ENCODE peak calls at places on chromosome 11, in five cellular contexts. One of them, this sample, is unnamed.

GRCh38 chr11:59173964-59174663 is 2.2 kb downstream of the DTX4 start:
- DNase-seq in GF-D8: no peak
- DNase-seq in NCI-H2029: no peak
- DNase-seq in activated CD4-positive, alpha-beta T cell treated with anti-CD3 and anti-CD28 coated beads, Interleukin-2, amount 50 U/mL, for 1 hour: no peak
- DNase-seq in amniotic epithelial cell: peak; percentile 88
- DNase-seq in this sample: no peak

GRCh38 chr11:129881570-129882170 is 13.7 kb downstream of the NFRKB start:
- DNase-seq in GF-D8: no peak
- DNase-seq in NCI-H2029: peak; percentile 7
- DNase-seq in activated CD4-positive, alpha-beta T cell treated with anti-CD3 and anti-CD28 coated beads, Interleukin-2, amount 50 U/mL, for 1 hour: peak; percentile 51
- DNase-seq in amniotic epithelial cell: peak; percentile 32
- DNase-seq in this sample: peak; percentile 58

GRCh38 chr11:46896719-46897406 is 21.5 kb downstream of the LRP4 start:
- DNase-seq in GF-D8: no peak
- DNase-seq in NCI-H2029: peak; percentile 63
- DNase-seq in activated CD4-positive, alpha-beta T cell treated with anti-CD3 and anti-CD28 coated beads, Interleukin-2, amount 50 U/mL, for 1 hour: no peak
- DNase-seq in amniotic epithelial cell: peak; percentile 42
- DNase-seq in this sample: peak; percentile 18

GRCh38 chr11:57493507-57494503 is 21.7 kb downstream of the SLC43A1 start:
- DNase-seq in activated CD4-positive, alpha-beta T cell treated with anti-CD3 and anti-CD28 coated beads, Interleukin-2, amount 50 U/mL, for 1 hour: peak; percentile 71
- DNase-seq in NCI-H2029: peak; percentile 63
- DNase-seq in GF-D8: no peak
- DNase-seq in amniotic epithelial cell: peak; percentile 29
- DNase-seq in this sample: peak; percentile 76

GRCh38 chr11:9004310-9004945 is 627 bp upstream of the NRIP3 start:
- DNase-seq in activated CD4-positive, alpha-beta T cell treated with anti-CD3 and anti-CD28 coated beads, Interleukin-2, amount 50 U/mL, for 1 hour: peak; percentile 11
- DNase-seq in amniotic epithelial cell: no peak
- DNase-seq in GF-D8: no peak
- DNase-seq in NCI-H2029: no peak
- DNase-seq in this sample: no peak

GRCh38 chr11:134701564-134702165 is 289.6 kb upstream of the B3GAT1 start:
- DNase-seq in activated CD4-positive, alpha-beta T cell treated with anti-CD3 and anti-CD28 coated beads, Interleukin-2, amount 50 U/mL, for 1 hour: no peak
- DNase-seq in GF-D8: no peak
- DNase-seq in amniotic epithelial cell: no peak
- DNase-seq in NCI-H2029: peak; percentile 10
- DNase-seq in this sample: no peak

GRCh38 chr11:101435406-101435805 is 148.4 kb downstream of the TRPC6 start:
- DNase-seq in GF-D8: no peak
- DNase-seq in activated CD4-positive, alpha-beta T cell treated with anti-CD3 and anti-CD28 coated beads, Interleukin-2, amount 50 U/mL, for 1 hour: no peak
- DNase-seq in NCI-H2029: no peak
- DNase-seq in amniotic epithelial cell: no peak
- DNase-seq in this sample: no peak

GRCh38 chr11:65498042-65498726 is 661 bp upstream of the MALAT1 start:
- DNase-seq in NCI-H2029: peak; percentile 60
- DNase-seq in GF-D8: peak; percentile 52
- DNase-seq in amniotic epithelial cell: peak; percentile 73
- DNase-seq in activated CD4-positive, alpha-beta T cell treated with anti-CD3 and anti-CD28 coated beads, Interleukin-2, amount 50 U/mL, for 1 hour: peak; percentile 65
- DNase-seq in this sample: peak; percentile 78

GRCh38 chr11:69122642-69123431 is 32.9 kb upstream of the SMIM38 start:
- DNase-seq in amniotic epithelial cell: peak; percentile 63
- DNase-seq in GF-D8: no peak
- DNase-seq in NCI-H2029: no peak
- DNase-seq in activated CD4-positive, alpha-beta T cell treated with anti-CD3 and anti-CD28 coated beads, Interleukin-2, amount 50 U/mL, for 1 hour: peak; percentile 43
- DNase-seq in this sample: peak; percentile 19

GRCh38 chr11:61587541-61587941 is 6.7 kb upstream of the SYT7 start:
- DNase-seq in activated CD4-positive, alpha-beta T cell treated with anti-CD3 and anti-CD28 coated beads, Interleukin-2, amount 50 U/mL, for 1 hour: peak; percentile 30
- DNase-seq in GF-D8: no peak
- DNase-seq in amniotic epithelial cell: no peak
- DNase-seq in NCI-H2029: no peak
- DNase-seq in this sample: no peak

GRCh38 chr11:68008381-68009337 is 1.5 kb upstream of the ALDH3B1 start:
- DNase-seq in NCI-H2029: peak; percentile 57
- DNase-seq in activated CD4-positive, alpha-beta T cell treated with anti-CD3 and anti-CD28 coated beads, Interleukin-2, amount 50 U/mL, for 1 hour: no peak
- DNase-seq in amniotic epithelial cell: no peak
- DNase-seq in GF-D8: peak; percentile 91
- DNase-seq in this sample: no peak

GRCh38 chr11:28919194-28919593 is 811.0 kb downstream of the METTL15 start:
- DNase-seq in amniotic epithelial cell: no peak
- DNase-seq in GF-D8: no peak
- DNase-seq in NCI-H2029: no peak
- DNase-seq in activated CD4-positive, alpha-beta T cell treated with anti-CD3 and anti-CD28 coated beads, Interleukin-2, amount 50 U/mL, for 1 hour: no peak
- DNase-seq in this sample: no peak